ENCODE peak calls at places on chromosomes 12 and 14, in four cellular contexts. J is CD4-positive, alpha-beta T cell; X is RWPE2; C is tibial nerve. H is an unnamed sample.

GRCh38 chr14:32049361-32050103 is 27.6 kb upstream of the ARHGAP5 start:
- DNase-seq in J (no peak), X (no peak), C (no peak), H (no peak)

GRCh38 chr12:34051486-34051885 is 29.2 kb downstream of the ALG10 start:
- DNase-seq in J (no peak), X (no peak), C (no peak), H (no peak)

GRCh38 chr12:124240493-124240892 is 54.4 kb upstream of the RFLNA start:
- DNase-seq in J (no peak), X (no peak), C (no peak), H (no peak)

GRCh38 chr12:15757553-15758255 is 31.5 kb downstream of the EPS8 start:
- DNase-seq in J (no peak), X (peak; percentile 20), C (no peak), H (no peak)

GRCh38 chr14:55152052-55152753 is 23.2 kb downstream of the LGALS3 start:
- DNase-seq in J (no peak), X (no peak), C (no peak), H (no peak)

GRCh38 chr12:15209782-15210181 is 11.4 kb downstream of the RERG start:
- DNase-seq in J (no peak), X (no peak), C (no peak), H (no peak)

GRCh38 chr12:7609051-7609450 is 56.7 kb downstream of the APOBEC1 start:
- DNase-seq in J (no peak), X (no peak), C (no peak), H (no peak)

GRCh38 chr12:50222275-50222783 is 55.2 kb upstream of the CERS5 start:
- DNase-seq in J (no peak), X (no peak), C (peak; percentile 65), H (no peak)

GRCh38 chr14:81209187-81209836 is 11.4 kb downstream of the GTF2A1 start:
- DNase-seq in J (no peak), X (no peak), C (no peak), H (no peak)

GRCh38 chr14:47227051-47227600 is 448.3 kb downstream of the MDGA2 start:
- DNase-seq in J (no peak), X (no peak), C (no peak), H (no peak)

GRCh38 chr12:65867428-65867827 is 43.1 kb downstream of the HMGA2 start:
- DNase-seq in J (no peak), X (no peak), C (no peak), H (no peak)

GRCh38 chr14:100532154-100532915 is 54.9 kb downstream of the BEGAIN start:
- DNase-seq in J (no peak), X (peak; percentile 53), C (peak; percentile 3), H (peak; percentile 20)

GRCh38 chr12:105812356-105812755 is 326.4 kb downstream of the NUAK1 start:
- DNase-seq in J (no peak), X (no peak), C (no peak), H (no peak)
- H3K27ac ChIP-seq in J (no peak overlapping the region), X (no peak overlapping the region), C (no peak overlapping the region), H (no peak overlapping the region)

GRCh38 chr14:29536886-29537511 is 390.6 kb downstream of the PRKD1 start:
- DNase-seq in J (no peak), X (no peak), C (no peak), H (no peak)
- TF ChIP-seq CTCF in J (no peak), X (peak; percentile 88), C (no peak), H (peak; percentile 60)

GRCh38 chr14:60220084-60220483 is 28.9 kb upstream of the PPM1A start:
- DNase-seq in J (no peak), X (no peak), C (no peak), H (no peak)
- H3K27ac ChIP-seq in J (no peak overlapping the region), X (no peak overlapping the region), C (no peak overlapping the region), H (no peak overlapping the region)

GRCh38 chr12:78864483-78865296 is at the start of gene SYT1:
- DNase-seq in J (no peak), X (peak; percentile 82), C (peak; percentile 22), H (peak; percentile 70)
- TF ChIP-seq CTCF in J (no peak), X (no peak), C (no peak), H (no peak)

DNA sequence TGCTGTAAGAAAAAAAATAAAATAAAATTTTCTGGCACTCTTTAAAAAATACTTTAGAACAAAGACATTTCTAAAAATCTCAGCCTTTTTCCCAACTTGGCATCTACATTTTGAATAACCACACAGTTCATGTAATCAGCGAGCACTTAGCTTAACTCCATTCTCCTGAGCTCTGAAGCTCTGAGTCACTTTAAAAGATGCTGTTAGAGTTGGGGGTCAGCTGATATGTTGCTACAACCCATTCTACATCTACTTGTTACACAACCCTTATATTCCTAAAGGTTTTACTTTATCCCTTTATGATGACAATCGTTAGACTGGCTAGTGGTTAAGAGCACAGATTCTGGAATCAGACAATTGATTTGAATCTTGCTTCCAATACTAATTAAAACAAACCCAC is 48.3 kb downstream of the SLC41A2 start:
- DNase-seq in J (no peak), X (no peak), C (no peak), H (no peak)
- H3K27ac ChIP-seq in J (no peak overlapping the region), X (no peak overlapping the region), C (no peak overlapping the region), H (no peak overlapping the region)

GRCh38 chr12:120961604-120962486 is 16.5 kb upstream of the HNF1A start:
- DNase-seq in J (no peak), X (no peak), C (peak; percentile 46), H (no peak)

GRCh38 chr12:120960657-120961056 is 17.7 kb upstream of the HNF1A start:
- DNase-seq in J (no peak), X (no peak), C (no peak), H (no peak)

GRCh38 chr12:120965125-120965524 is 13.2 kb upstream of the HNF1A start:
- DNase-seq in J (no peak), X (no peak), C (no peak), H (no peak)

GRCh38 chr12:120964298-120964697 is 14.0 kb upstream of the HNF1A start:
- DNase-seq in J (no peak), X (no peak), C (no peak), H (no peak)

DNA sequence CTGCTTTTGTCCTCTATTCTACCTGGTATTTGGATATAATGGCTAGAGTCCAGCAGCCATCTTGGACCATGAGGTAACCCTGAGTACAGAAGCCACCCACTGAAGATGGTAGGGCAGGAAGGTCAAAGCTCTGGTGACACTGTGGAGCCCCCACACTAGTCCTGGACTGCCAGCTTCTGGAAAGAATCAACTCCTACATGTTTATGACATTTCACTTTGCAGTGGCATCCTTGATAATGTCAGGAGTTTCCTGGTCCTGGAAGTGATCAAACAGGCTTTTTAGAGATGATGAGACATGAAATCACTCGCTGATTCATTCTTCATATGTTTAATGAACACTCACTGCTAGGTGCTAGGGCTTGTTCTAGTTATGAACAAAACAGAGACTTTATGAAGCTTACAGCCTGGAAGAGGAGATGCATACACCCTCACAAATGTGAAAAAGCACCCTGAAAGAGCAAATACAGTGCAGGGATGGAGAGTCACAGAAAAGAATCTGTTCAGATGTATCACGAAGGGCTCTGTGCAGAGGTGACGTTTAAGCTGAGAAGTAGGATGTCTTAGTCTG is 15.8 kb upstream of the HNF1A start:
- DNase-seq in J (no peak), X (no peak), C (no peak), H (no peak)
- TF ChIP-seq CTCF in J (no peak), X (no peak), C (no peak), H (no peak)

DNA sequence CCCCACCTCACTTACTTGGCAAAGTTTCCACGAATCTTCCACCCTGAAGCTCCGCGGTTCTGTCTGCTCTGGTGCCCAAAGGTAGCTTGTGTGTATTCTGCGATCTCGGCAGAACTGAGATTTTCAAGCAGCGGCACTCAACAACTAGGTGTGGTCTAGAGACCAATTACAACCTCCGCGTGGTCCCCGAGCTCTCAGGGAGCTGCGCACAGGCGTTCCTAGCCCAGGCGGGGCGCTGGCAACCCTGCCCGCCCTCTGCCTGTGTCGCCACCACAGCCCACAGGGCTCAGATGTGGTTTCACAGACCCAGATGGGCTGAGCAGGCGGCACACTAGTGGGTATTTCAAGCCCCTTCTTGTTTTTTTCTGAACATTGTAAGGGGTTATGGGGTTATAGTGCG is 1.5 kb upstream of the DIABLO start:
- DNase-seq in J (peak; percentile 41), X (no peak), C (no peak), H (no peak)
- H3K27ac ChIP-seq in J (no peak overlapping the region), X (no peak overlapping the region), C (no peak overlapping the region), H (no peak overlapping the region)

DNA sequence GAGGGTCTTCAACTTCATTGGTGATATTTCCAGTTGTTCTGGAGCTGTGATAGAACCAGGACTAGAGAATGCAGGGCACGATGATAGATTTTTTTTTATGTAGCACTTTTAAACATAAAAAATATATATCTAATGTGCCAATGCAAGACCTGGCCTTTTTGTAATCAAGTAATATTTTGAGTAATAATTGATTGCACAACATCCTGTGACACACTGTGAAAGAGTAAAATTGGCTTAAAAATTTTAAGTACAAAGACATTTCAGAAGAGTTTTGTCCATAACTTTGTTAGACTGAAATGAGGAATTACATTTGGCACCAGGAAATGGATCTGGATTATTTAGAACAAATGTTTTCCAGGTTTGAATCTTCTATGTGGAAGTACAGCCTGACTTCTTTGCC is 22.1 kb downstream of the PRKCH start:
- DNase-seq in J (no peak), X (no peak), C (no peak), H (no peak)
- TF ChIP-seq CTCF in J (no peak), X (no peak), C (no peak), H (no peak)

DNA sequence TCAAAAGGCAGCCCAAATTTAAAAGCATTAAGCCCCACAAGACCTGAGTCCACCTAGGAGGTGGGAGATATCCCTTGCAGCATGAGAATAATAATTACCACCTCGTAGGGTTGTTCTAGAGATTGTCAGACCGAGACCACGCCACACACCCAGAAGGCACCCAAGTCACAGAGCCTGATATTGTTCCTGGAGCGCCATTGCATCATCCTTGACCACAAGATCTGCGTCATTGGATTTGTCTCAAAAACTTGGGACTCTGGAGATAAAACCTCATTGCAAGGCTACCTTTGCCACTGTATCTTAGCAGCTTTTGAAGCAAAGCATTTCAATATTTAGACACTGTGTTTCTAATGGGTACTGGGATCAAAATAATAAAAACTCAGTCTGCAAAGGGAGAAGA is 29.4 kb upstream of the PPP2R5C start:
- DNase-seq in J (no peak), X (no peak), C (no peak), H (no peak)
- H3K27ac ChIP-seq in J (peak overlapping the region; percentile 88), X (peak overlapping the region; percentile 91), C (peak overlapping the region; percentile 85), H (peak overlapping the region; percentile 21)

GRCh38 chr14:34501997-34502396 is 37.5 kb downstream of the EAPP start:
- DNase-seq in J (no peak), X (no peak), C (no peak), H (no peak)

GRCh38 chr14:34496007-34496678 is 34.1 kb upstream of the SPTSSA start:
- DNase-seq in J (no peak), X (no peak), C (peak; percentile 28), H (no peak)

GRCh38 chr14:34498684-34499412 is 36.8 kb upstream of the SPTSSA start:
- DNase-seq in J (no peak), X (no peak), C (no peak), H (no peak)

GRCh38 chr14:34501004-34501580 is 38.4 kb downstream of the EAPP start:
- DNase-seq in J (no peak), X (no peak), C (no peak), H (no peak)

GRCh38 chr14:34496679-34497513 is 34.9 kb upstream of the SPTSSA start:
- DNase-seq in J (no peak), X (peak; percentile 89), C (peak; percentile 82), H (peak; percentile 78)
- TF ChIP-seq CTCF in J (no peak), X (peak; percentile 70), C (no peak), H (peak; percentile 10)